ENCODE peak calls at places on chromosomes 5 and 9, in six cellular contexts. Y is H1, V is K562, K is IMR-90, R is HepG2, T is HCT116. M is an unnamed sample.

GRCh38 chr9:1231998-1232919 is 182.1 kb downstream of the DMRT2 start:
- DNase-seq in Y (no peak), V (no peak), K (peak), R (peak), T (no peak), M (no peak)

GRCh38 chr9:132409828-132410528 is at the start of gene CFAP77:
- DNase-seq in Y (peak), V (peak), K (peak), R (peak), T (peak), M (peak)

GRCh38 chr5:151082274-151082902 is 1.6 kb upstream of the TNIP1 start:
- DNase-seq in Y (no peak), V (peak), K (peak), R (peak), T (no peak), M (peak)

GRCh38 chr5:10533218-10533617 is 30.7 kb upstream of the ANKRD33B start:
- DNase-seq in Y (peak), V (no peak), K (no peak), R (no peak), T (no peak), M (no peak)

GRCh38 chr5:4054092-4054491 is 458.5 kb downstream of the IRX1 start:
- DNase-seq in Y (no peak), V (no peak), K (no peak), R (no peak), T (no peak), M (no peak)

GRCh38 chr5:2929779-2930178 is 178.3 kb upstream of the IRX2 start:
- DNase-seq in Y (no peak), V (no peak), K (no peak), R (no peak), T (no peak), M (no peak)

GRCh38 chr9:32701321-32702022 is 66.0 kb upstream of the TAF1L start:
- DNase-seq in Y (no peak), V (no peak), K (peak), R (no peak), T (no peak), M (no peak)

GRCh38 chr5:88172847-88173758 is 95.5 kb downstream of the TMEM161B start:
- DNase-seq in Y (no peak), V (peak), K (peak), R (peak), T (no peak), M (no peak)

GRCh38 chr9:21688108-21689102 is 114.0 kb upstream of the MTAP start:
- DNase-seq in Y (no peak), V (no peak), K (peak), R (no peak), T (no peak), M (no peak)

GRCh38 chr5:96125335-96125891 is 163.8 kb upstream of the ELL2 start:
- DNase-seq in Y (no peak), V (no peak), K (no peak), R (peak), T (no peak), M (no peak)

GRCh38 chr9:92455217-92455616 is 27.1 kb downstream of the ASPN start:
- DNase-seq in Y (no peak), V (peak), K (no peak), R (peak), T (peak), M (no peak)

GRCh38 chr9:13023498-13023897 is 248.7 kb downstream of the LURAP1L start:
- DNase-seq in Y (no peak), V (no peak), K (peak), R (peak), T (no peak), M (no peak)

GRCh38 chr5:56105511-56106372 is 111.0 kb upstream of the IL6ST start:
- DNase-seq in Y (no peak), V (no peak), K (no peak), R (no peak), T (no peak), M (no peak)

GRCh38 chr9:72292184-72292787 is 72.7 kb downstream of the ZFAND5 start:
- DNase-seq in Y (no peak), V (peak), K (peak), R (peak), T (no peak), M (peak)

GRCh38 chr9:70034292-70034711 is 9.3 kb upstream of the MAMDC2 start:
- DNase-seq in Y (no peak), V (no peak), K (peak), R (no peak), T (no peak), M (no peak)

GRCh38 chr5:175680020-175680419 is 22.1 kb downstream of the HRH2 start:
- DNase-seq in Y (no peak), V (no peak), K (no peak), R (no peak), T (no peak), M (no peak)

GRCh38 chr9:127163409-127163808 is 41.0 kb upstream of the ANGPTL2 start:
- DNase-seq in Y (no peak), V (peak), K (peak), R (peak), T (no peak), M (no peak)

GRCh38 chr5:61245936-61246335 is 83.7 kb upstream of the SMIM15 start:
- DNase-seq in Y (no peak), V (no peak), K (no peak), R (no peak), T (no peak), M (peak)

GRCh38 chr9:135596211-135596610 is 34.7 kb downstream of the PAEP start:
- DNase-seq in Y (no peak), V (no peak), K (no peak), R (no peak), T (no peak), M (no peak)

GRCh38 chr5:117680421-117680820 is 1105.8 kb upstream of the SEMA6A start:
- DNase-seq in Y (no peak), V (no peak), K (peak), R (no peak), T (no peak), M (no peak)

GRCh38 chr5:134525687-134526482 is 415 bp downstream of the JADE2 start:
- DNase-seq in Y (peak), V (peak), K (peak), R (peak), T (no peak), M (peak)

GRCh38 chr5:96961053-96961452 is 25.2 kb downstream of the LNPEP start:
- DNase-seq in Y (no peak), V (no peak), K (no peak), R (no peak), T (no peak), M (no peak)

GRCh38 chr5:139642891-139643871 is 5.0 kb upstream of the CXXC5 start:
- DNase-seq in Y (peak), V (no peak), K (no peak), R (peak), T (no peak), M (peak)

GRCh38 chr5:9207820-9208418 is 338.0 kb downstream of the SEMA5A start:
- DNase-seq in Y (no peak), V (peak), K (peak), R (peak), T (peak), M (peak)

GRCh38 chr9:17081814-17082213 is 53.0 kb upstream of the CNTLN start:
- DNase-seq in Y (no peak), V (no peak), K (peak), R (no peak), T (no peak), M (no peak)

GRCh38 chr9:124665391-124666058 is 105.6 kb downstream of the NR6A1 start:
- DNase-seq in Y (no peak), V (no peak), K (peak), R (peak), T (no peak), M (no peak)

GRCh38 chr5:84535281-84535680 is 150.6 kb upstream of the EDIL3 start:
- DNase-seq in Y (no peak), V (no peak), K (peak), R (no peak), T (no peak), M (no peak)

DNA sequence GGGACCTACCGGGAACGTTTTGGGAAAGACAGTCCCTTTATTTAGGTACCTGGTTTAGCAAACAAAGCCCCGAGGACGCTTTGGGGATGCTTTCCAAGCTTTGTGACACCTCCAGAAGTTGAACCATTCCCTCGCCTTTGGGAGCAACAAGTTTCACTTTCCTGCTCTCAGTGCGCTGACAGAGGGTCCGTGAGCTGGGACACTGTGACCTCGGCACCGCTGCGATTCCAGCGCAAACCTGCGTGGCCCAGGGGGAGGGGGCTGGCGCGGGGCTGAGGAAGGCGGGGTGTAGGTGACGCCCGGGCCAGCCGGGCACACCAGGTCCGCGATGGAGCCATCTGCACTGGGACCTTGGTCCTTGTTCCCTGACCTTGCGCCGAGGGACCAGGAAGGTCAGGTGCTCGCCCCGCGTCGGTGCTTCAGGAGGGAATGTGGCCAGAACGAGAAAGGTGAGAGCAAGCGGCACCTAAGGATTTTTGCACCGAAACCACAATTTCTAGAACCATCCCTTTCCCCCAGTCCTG is 724 bp upstream of the NPR3 start:
- DNase-seq in Y (peak), V (no peak), K (no peak), R (no peak), T (no peak), M (peak)
- TF ChIP-seq RAD21 in Y (no peak), V (no peak), K (no peak), R (no peak), T (no peak), M (no peak)

GRCh38 chr9:120934271-120934670 is 7.7 kb upstream of the TRAF1 start:
- DNase-seq in Y (no peak), V (no peak), K (no peak), R (no peak), T (no peak), M (no peak)
- TF ChIP-seq RAD21 in Y (no peak), V (no peak), K (no peak), R (no peak), T (no peak), M (no peak)

GRCh38 chr5:154970759-154971158 is 29.9 kb downstream of the MRPL22 start:
- DNase-seq in Y (no peak), V (no peak), K (peak), R (peak), T (no peak), M (no peak)
- TF ChIP-seq RAD21 in Y (no peak), V (no peak), K (no peak), R (no peak), T (no peak), M (no peak)

GRCh38 chr5:168085321-168086040 is 206.0 kb upstream of the WWC1 start:
- DNase-seq in Y (no peak), V (no peak), K (no peak), R (no peak), T (no peak), M (peak)
- TF ChIP-seq RAD21 in Y (no peak), V (no peak), K (no peak), R (no peak), T (no peak), M (no peak)

DNA sequence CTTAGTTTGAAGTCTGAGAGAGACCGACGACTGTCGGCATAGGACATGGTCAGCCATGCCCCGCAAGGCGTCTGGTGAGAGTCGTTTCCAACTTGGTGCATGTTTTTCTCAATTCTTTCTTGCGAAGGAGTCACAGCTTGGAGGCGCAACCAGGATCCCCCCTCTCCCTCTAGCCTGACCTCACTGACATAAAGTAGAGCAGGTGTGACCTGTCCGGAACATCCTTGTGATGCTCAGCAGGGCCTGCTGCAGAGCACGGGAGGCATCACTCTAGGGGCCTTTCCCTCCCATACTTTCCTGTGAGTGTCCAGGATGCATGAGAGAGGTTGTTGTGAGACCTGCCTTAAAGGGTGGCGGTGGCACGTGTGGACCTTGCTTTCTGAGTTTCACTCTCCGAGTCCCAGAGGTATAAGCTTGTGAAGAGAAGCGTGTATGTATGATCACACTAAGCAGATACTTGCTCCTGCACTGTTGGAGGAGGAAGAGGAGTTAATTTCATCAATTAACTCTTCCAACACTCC is 5.0 kb downstream of the TENT4A start:
- DNase-seq in Y (no peak), V (no peak), K (no peak), R (no peak), T (no peak), M (no peak)
- TF ChIP-seq RAD21 in Y (no peak), V (no peak), K (no peak), R (no peak), T (no peak), M (no peak)

GRCh38 chr5:173881811-173882575 is 6.2 kb upstream of the CPEB4 start:
- DNase-seq in Y (no peak), V (no peak), K (peak), R (no peak), T (no peak), M (no peak)

GRCh38 chr5:173885054-173885443 is 3.1 kb upstream of the CPEB4 start:
- DNase-seq in Y (no peak), V (no peak), K (no peak), R (no peak), T (no peak), M (no peak)

GRCh38 chr5:173882632-173883031 is 5.5 kb upstream of the CPEB4 start:
- DNase-seq in Y (no peak), V (no peak), K (peak), R (no peak), T (peak), M (no peak)

GRCh38 chr5:173884402-173885053 is 3.6 kb upstream of the CPEB4 start:
- DNase-seq in Y (no peak), V (peak), K (no peak), R (no peak), T (no peak), M (no peak)

DNA sequence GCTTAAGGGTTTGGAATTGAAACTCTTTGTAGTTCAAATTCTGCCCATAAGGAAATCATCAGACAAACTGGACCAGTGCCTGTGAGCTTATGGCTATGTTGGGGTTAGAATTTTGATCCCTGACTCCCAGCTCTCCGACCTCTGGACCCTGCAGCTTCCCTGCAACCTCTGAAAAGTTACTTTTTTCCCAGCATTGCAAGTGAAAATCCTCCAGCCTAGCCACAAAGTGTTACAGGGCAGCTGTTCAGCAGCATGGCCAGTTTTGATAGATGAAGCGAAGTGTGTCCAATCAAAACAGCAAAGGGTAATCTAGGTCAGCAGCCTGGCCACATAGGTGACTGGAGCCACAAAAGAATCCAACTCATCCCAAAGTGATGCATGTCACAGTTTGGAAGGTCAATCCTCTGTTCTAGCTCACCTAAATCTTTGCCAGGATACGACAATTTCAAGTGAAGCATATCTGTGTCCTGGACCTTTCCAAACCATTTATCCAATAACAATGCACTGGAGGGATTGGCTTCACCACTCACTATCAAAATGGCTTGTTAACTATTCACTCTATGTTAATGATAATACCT is 4.7 kb upstream of the CPEB4 start:
- DNase-seq in Y (no peak), V (no peak), K (no peak), R (no peak), T (no peak), M (no peak)
- TF ChIP-seq RAD21 in Y (no peak), V (no peak), K (no peak), R (no peak), T (no peak), M (no peak)